ENCODE peak calls at places on chromosomes 2 and 18, in seven cellular contexts. X, N, C, I, Z, Y and T are unnamed samples.
A peak's percentile ranks its signal among the peaks of the same experiment; 100 is the strongest.

GRCh38 chr2:218097975-218098374 is 27.9 kb upstream of the CXCR2 start:
- DNase-seq in X (no peak), N (no peak), C (no peak), I (no peak), Z (no peak), Y (no peak), T (no peak)

GRCh38 chr2:196823750-196824149 is 14.6 kb upstream of the C2orf66 start:
- DNase-seq in X (no peak), N (no peak), C (no peak), I (no peak), Z (peak; percentile 59), Y (no peak), T (no peak)

GRCh38 chr2:95006661-95007060 is 18.8 kb upstream of the MAL start:
- DNase-seq in X (no peak), N (no peak), C (no peak), I (no peak), Z (no peak), Y (no peak), T (no peak)

GRCh38 chr2:182716665-182716990 is 571 bp downstream of the DNAJC10 start:
- DNase-seq in X (peak; percentile 11), N (no peak), C (no peak), I (no peak), Z (no peak), Y (no peak), T (no peak)

GRCh38 chr2:137838255-137839092 is 125.8 kb upstream of the HNMT start:
- DNase-seq in X (peak; percentile 58), N (peak; percentile 29), C (no peak), I (no peak), Z (peak; percentile 50), Y (peak; percentile 68), T (peak; percentile 51)

GRCh38 chr2:185668710-185669109 is 69.9 kb upstream of the FSIP2 start:
- DNase-seq in X (no peak), N (no peak), C (no peak), I (no peak), Z (no peak), Y (no peak), T (no peak)

GRCh38 chr2:133475610-133476009 is 92.7 kb downstream of the NCKAP5 start:
- DNase-seq in X (no peak), N (no peak), C (no peak), I (no peak), Z (no peak), Y (no peak), T (no peak)

GRCh38 chr2:61967262-61967661 is 61.8 kb downstream of the COMMD1 start:
- DNase-seq in X (no peak), N (no peak), C (no peak), I (no peak), Z (no peak), Y (no peak), T (no peak)

GRCh38 chr2:191675807-191676667 is 1.9 kb upstream of the NABP1 start:
- DNase-seq in X (no peak), N (no peak), C (no peak), I (peak; percentile 94), Z (peak; percentile 37), Y (no peak), T (no peak)

GRCh38 chr18:13425357-13426095 is 207.0 kb downstream of the LDLRAD4 start:
- DNase-seq in X (no peak), N (no peak), C (no peak), I (no peak), Z (no peak), Y (no peak), T (no peak)

GRCh38 chr2:167550448-167550847 is 662.2 kb downstream of the XIRP2 start:
- DNase-seq in X (peak; percentile 6), N (peak; percentile 2), C (no peak), I (no peak), Z (peak; percentile 35), Y (no peak), T (peak; percentile 20)

GRCh38 chr18:70419526-70419925 is 130.7 kb downstream of the SOCS6 start:
- DNase-seq in X (no peak), N (no peak), C (no peak), I (no peak), Z (no peak), Y (no peak), T (no peak)

GRCh38 chr2:207394812-207395534 is 134.8 kb upstream of the CREB1 start:
- DNase-seq in X (no peak), N (peak; percentile 97), C (no peak), I (no peak), Z (peak; percentile 98), Y (peak; percentile 49), T (no peak)

GRCh38 chr2:38106420-38107182 is 30.6 kb upstream of the CYP1B1 start:
- DNase-seq in X (no peak), N (no peak), C (no peak), I (no peak), Z (peak; percentile 47), Y (no peak), T (no peak)

GRCh38 chr2:212745359-212745758 is 206.8 kb upstream of the ERBB4 start:
- DNase-seq in X (no peak), N (no peak), C (no peak), I (no peak), Z (no peak), Y (no peak), T (no peak)

GRCh38 chr2:240304746-240305161 is 130.7 kb upstream of the GPC1 start:
- DNase-seq in X (no peak), N (no peak), C (no peak), I (no peak), Z (no peak), Y (no peak), T (no peak)

GRCh38 chr2:203934006-203934632 is 2.4 kb upstream of the ICOS start:
- DNase-seq in X (no peak), N (no peak), C (no peak), I (no peak), Z (no peak), Y (no peak), T (no peak)

GRCh38 chr2:64327129-64327509 is 126.8 kb upstream of the LGALSL start:
- DNase-seq in X (no peak), N (no peak), C (no peak), I (no peak), Z (no peak), Y (no peak), T (no peak)

GRCh38 chr2:69779258-69779989 is 37.5 kb downstream of the ANXA4 start:
- DNase-seq in X (peak; percentile 31), N (peak; percentile 76), C (no peak), I (no peak), Z (peak; percentile 23), Y (peak; percentile 27), T (no peak)

GRCh38 chr18:45521777-45522176 is 93.5 kb upstream of the SLC14A2 start:
- DNase-seq in X (no peak), N (no peak), C (no peak), I (no peak), Z (no peak), Y (no peak), T (no peak)

GRCh38 chr2:148645925-148646559 is 1.5 kb downstream of the EPC2 start:
- DNase-seq in X (peak; percentile 82), N (peak; percentile 75), C (no peak), I (peak; percentile 56), Z (peak; percentile 87), Y (peak; percentile 32), T (peak; percentile 61)

GRCh38 chr2:220955776-220956175 is 616.3 kb downstream of the EPHA4 start:
- DNase-seq in X (no peak), N (no peak), C (no peak), I (no peak), Z (no peak), Y (no peak), T (no peak)

GRCh38 chr2:134429886-134430285 is 176.0 kb downstream of the MGAT5 start:
- DNase-seq in X (no peak), N (no peak), C (no peak), I (no peak), Z (no peak), Y (no peak), T (no peak)

DNA sequence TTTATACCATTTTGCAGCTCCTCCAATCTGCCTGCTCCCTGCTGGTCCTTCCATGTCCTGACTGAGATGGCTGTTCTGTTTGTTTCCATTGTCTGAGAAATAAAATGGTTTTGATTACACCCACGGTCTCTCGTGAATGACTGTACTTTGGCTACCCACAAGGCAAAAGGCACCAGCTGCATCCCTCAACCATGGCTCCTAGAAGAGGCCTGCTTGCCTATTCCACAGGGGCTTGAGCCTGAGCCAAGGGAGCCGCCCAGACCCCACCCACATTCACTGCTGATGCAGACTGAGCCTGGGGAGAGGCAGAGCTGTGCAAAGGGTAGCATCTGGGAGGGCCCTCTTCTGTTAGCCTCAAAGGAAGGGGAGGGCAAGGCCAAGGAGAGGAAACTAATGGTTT is 31.1 kb downstream of the MARCHF4 start:
- DNase-seq in X (no peak), N (no peak), C (no peak), I (no peak), Z (no peak), Y (no peak), T (no peak)
- TF ChIP-seq MAX in X (no peak), N (no peak), C (no peak), I (no peak), Z (no peak), Y (no peak), T (no peak)

DNA sequence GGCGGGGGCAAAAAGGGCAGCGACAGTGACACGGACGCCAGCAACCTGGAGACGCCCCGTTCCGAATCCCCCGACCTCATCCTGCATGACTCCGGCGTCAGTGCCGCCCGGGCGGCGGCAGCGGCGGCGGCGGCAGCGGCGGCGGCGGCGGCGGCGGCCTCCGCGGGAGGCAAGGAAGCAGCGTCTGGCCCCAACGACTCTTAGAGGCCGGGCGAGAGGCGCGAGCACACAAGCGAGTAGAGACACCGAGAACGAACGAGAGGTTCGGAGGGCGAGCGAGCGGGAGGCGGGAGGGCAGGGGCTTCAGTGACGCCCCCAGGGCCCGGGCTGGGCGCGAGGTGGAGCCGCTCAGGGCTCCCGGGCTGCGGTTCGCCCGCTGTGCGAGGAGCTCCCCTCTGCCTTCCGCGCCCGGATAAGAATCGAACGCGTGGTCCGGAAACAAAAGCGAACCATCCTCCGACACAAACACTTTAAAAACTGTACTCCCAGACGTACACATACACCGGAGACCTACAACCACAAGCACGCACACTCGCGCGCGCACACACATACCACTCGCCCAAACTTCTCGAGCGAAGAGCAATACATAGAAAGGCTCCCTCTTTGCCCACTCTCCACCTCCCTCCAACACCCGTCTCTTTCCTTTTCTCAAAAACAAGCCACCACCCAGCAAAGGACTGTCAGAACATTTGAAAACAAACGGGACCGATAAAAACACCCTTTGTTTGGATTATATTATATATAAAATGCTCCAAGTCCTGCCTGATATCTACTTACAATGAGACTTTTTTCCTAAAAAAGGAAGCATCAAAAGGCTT is 2.8 kb downstream of the SP9 start:
- DNase-seq in X (no peak), N (no peak), C (no peak), I (no peak), Z (peak; percentile 46), Y (peak; percentile 51), T (peak; percentile 70)
- H2AFZ ChIP-seq in X (no peak overlapping the region), N (peak overlapping the region; percentile 75), C (peak overlapping the region; percentile 75), I (peak overlapping the region; percentile 41), Z (peak overlapping the region; percentile 8), Y (peak overlapping the region; percentile 87), T (no peak overlapping the region)

GRCh38 chr18:30439174-30439573 is 603.4 kb downstream of the DSC3 start:
- DNase-seq in X (no peak), N (no peak), C (no peak), I (no peak), Z (no peak), Y (peak; percentile 10), T (no peak)
- TF ChIP-seq MAX in X (no peak), N (no peak), C (no peak), I (no peak), Z (no peak), Y (no peak), T (no peak)

DNA sequence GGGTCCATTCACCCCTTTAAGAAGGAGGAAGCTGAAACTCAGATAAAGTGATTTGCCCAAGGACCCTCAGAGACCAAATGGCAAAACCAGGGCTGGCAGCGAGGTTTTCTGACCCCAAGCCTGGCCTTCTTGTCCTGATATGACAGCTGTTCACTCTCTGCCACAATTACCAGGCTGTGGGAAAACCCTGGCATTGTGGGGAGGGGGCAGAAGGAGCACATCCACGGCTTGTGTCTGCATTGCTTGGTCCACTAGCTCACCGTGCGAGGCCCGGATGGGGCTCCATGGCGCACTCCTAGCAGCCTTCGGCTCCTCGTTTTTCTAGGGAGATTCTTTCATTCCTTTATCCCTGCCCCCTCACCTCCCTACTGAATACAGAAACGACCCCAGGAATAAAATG is 143.4 kb upstream of the SIX2 start:
- DNase-seq in X (no peak), N (no peak), C (no peak), I (no peak), Z (no peak), Y (no peak), T (no peak)
- H2AFZ ChIP-seq in X (no peak overlapping the region), N (no peak overlapping the region), C (no peak overlapping the region), I (no peak overlapping the region), Z (no peak overlapping the region), Y (no peak overlapping the region), T (no peak overlapping the region)